ENCODE peak calls at places on chromosomes 12 and 14, in four cellular contexts. G is H54; M is activated CD4-positive, CD25-positive, alpha-beta regulatory T cell; C is HFFc6. Y is an unnamed sample.

GRCh38 chr12:25074113-25074512 is 120.8 kb downstream of the DNAI7 start:
- DNase-seq in G (no peak), C (no peak), M (no peak), Y (no peak)

GRCh38 chr14:29240046-29240445 is 473.5 kb downstream of the FOXG1 start:
- DNase-seq in G (no peak), C (peak; percentile 84), M (no peak), Y (peak; percentile 42)

GRCh38 chr12:46701356-46701755 is 124.4 kb downstream of the SLC38A4 start:
- DNase-seq in C (no peak), M (no peak), G (no peak), Y (no peak)

GRCh38 chr12:121942145-121942718 is 23.8 kb downstream of the CFAP251 start:
- DNase-seq in M (no peak), G (no peak), C (no peak), Y (no peak)

GRCh38 chr12:83317641-83318040 is 630.9 kb downstream of the TMTC2 start:
- DNase-seq in G (no peak), M (no peak), C (no peak), Y (no peak)

GRCh38 chr12:32051511-32052299 is 54.9 kb upstream of the BICD1 start:
- DNase-seq in G (peak; percentile 37), C (peak; percentile 97), M (no peak), Y (peak; percentile 92)

GRCh38 chr12:2958432-2959193 is 584 bp upstream of the TEAD4 start:
- DNase-seq in M (no peak), G (peak; percentile 94), C (peak; percentile 81), Y (peak; percentile 75)

GRCh38 chr14:61219673-61220072 is 61.5 kb downstream of the TMEM30B start:
- DNase-seq in C (no peak), G (no peak), M (no peak), Y (no peak)

GRCh38 chr12:55718650-55719275 is 1.4 kb upstream of the RDH5 start:
- DNase-seq in G (no peak), M (no peak), C (no peak), Y (no peak)

GRCh38 chr14:20564501-20564997 is 3.7 kb upstream of the RNASE9 start:
- DNase-seq in C (no peak), G (no peak), M (no peak), Y (no peak)